ENCODE peak calls at places on chromosomes 7 and 10, in ten cellular contexts. S is A549; X is A673; H is cardiac muscle cell; Q is HCT116; B is stomach; L is SK-N-SH; N is CD8-positive, alpha-beta T cell; E is astrocyte of the spinal cord; G is AG09309. C is an unnamed sample.

GRCh38 chr7:49670991-49671390 is 102.4 kb upstream of the VWC2 start:
- DNase-seq in N (no peak), H (no peak), Q (no peak), E (no peak), S (peak), L (no peak), B (no peak), G (no peak), X (no peak), C (no peak)

GRCh38 chr7:99407849-99408346 is 499 bp downstream of the PDAP1 start:
- DNase-seq in E (peak), N (peak), L (peak), H (peak), Q (no peak), B (peak), S (peak), X (peak), G (peak), C (peak)

GRCh38 chr7:51251292-51251691 is 65.3 kb downstream of the COBL start:
- DNase-seq in B (no peak), Q (no peak), E (no peak), X (no peak), S (no peak), G (no peak), N (no peak), H (no peak), L (no peak), C (no peak)

GRCh38 chr7:80583901-80584300 is 54.5 kb upstream of the CD36 start:
- DNase-seq in H (no peak), S (no peak), B (no peak), E (no peak), G (no peak), X (no peak), L (no peak), Q (no peak), N (no peak), C (no peak)

GRCh38 chr7:81285142-81285871 is 366.5 kb upstream of the SEMA3C start:
- DNase-seq in B (no peak), Q (peak), G (peak), E (peak), S (no peak), N (no peak), X (no peak), L (no peak), H (no peak), C (no peak)

GRCh38 chr10:23918839-23919238 is 290.1 kb upstream of the KIAA1217 start:
- DNase-seq in B (no peak), S (no peak), H (no peak), Q (no peak), N (no peak), X (peak), G (no peak), E (no peak), L (no peak), C (no peak)

GRCh38 chr10:77452952-77453564 is 184.6 kb downstream of the KCNMA1 start:
- DNase-seq in X (no peak), Q (no peak), N (no peak), L (no peak), E (no peak), S (no peak), B (no peak), G (no peak), H (no peak), C (no peak)

GRCh38 chr10:130869179-130869841 is 442.2 kb downstream of the TCERG1L start:
- DNase-seq in Q (no peak), B (no peak), S (no peak), L (no peak), N (no peak), X (no peak), H (no peak), G (no peak), E (no peak), C (no peak)

GRCh38 chr10:110789604-110790428 is 81.9 kb upstream of the PDCD4 start:
- DNase-seq in X (no peak), H (no peak), B (no peak), G (no peak), Q (no peak), L (no peak), S (no peak), N (no peak), E (no peak), C (no peak)

GRCh38 chr10:117071293-117072050 is 66.5 kb upstream of the SHTN1 start:
- DNase-seq in G (no peak), L (no peak), B (no peak), E (no peak), X (peak), Q (no peak), H (no peak), S (no peak), N (no peak), C (no peak)

GRCh38 chr10:118307237-118307636 is 34.9 kb downstream of the FAM204A start:
- DNase-seq in G (no peak), H (no peak), X (no peak), Q (no peak), S (no peak), B (no peak), N (no peak), L (no peak), E (no peak), C (no peak)

GRCh38 chr10:119503821-119504220 is 38.7 kb downstream of the RGS10 start:
- DNase-seq in E (no peak), H (no peak), N (no peak), X (no peak), Q (no peak), G (no peak), B (no peak), L (no peak), S (no peak), C (no peak)

GRCh38 chr10:54009672-54010071 is 791.4 kb downstream of the PCDH15 start:
- DNase-seq in S (no peak), N (no peak), G (no peak), E (no peak), X (no peak), H (no peak), L (no peak), Q (no peak), B (no peak), C (no peak)

GRCh38 chr10:82037076-82037475 is 162.1 kb downstream of the NRG3 start:
- DNase-seq in E (no peak), B (no peak), H (no peak), G (no peak), Q (no peak), X (no peak), S (no peak), L (peak), N (no peak), C (no peak)

GRCh38 chr10:11930342-11930978 is 107.3 kb downstream of the PROSER2 start:
- DNase-seq in G (no peak), N (no peak), E (no peak), L (no peak), H (no peak), S (no peak), B (no peak), X (no peak), Q (no peak), C (no peak)

GRCh38 chr10:133058267-133059092 is 29.2 kb upstream of the ADGRA1 start:
- DNase-seq in E (no peak), X (peak), G (no peak), B (no peak), L (no peak), N (no peak), H (no peak), S (no peak), Q (no peak), C (no peak)

GRCh38 chr10:32413513-32413912 is 32.4 kb upstream of the CCDC7 start:
- DNase-seq in H (no peak), L (no peak), G (peak), S (peak), Q (peak), B (no peak), N (no peak), X (no peak), E (peak), C (peak)

GRCh38 chr10:49509904-49510303 is 29.0 kb downstream of the ERCC6 start:
- DNase-seq in H (no peak), X (no peak), E (no peak), L (no peak), S (no peak), Q (no peak), B (no peak), G (no peak), N (no peak), C (no peak)

GRCh38 chr7:16648551-16648950 is 2.6 kb downstream of the BZW2 start:
- DNase-seq in G (no peak), H (no peak), B (no peak), X (no peak), Q (no peak), E (no peak), L (no peak), S (no peak), N (no peak), C (peak)

GRCh38 chr7:152521420-152522337 is 85.9 kb upstream of the KMT2C start:
- DNase-seq in B (peak), L (no peak), E (no peak), G (no peak), H (no peak), N (no peak), Q (no peak), X (no peak), S (no peak), C (no peak)

GRCh38 chr10:119243967-119244366 is 36.6 kb downstream of the GRK5 start:
- DNase-seq in H (no peak), B (no peak), N (no peak), Q (no peak), G (no peak), E (no peak), L (no peak), S (no peak), X (no peak), C (no peak)

GRCh38 chr7:3922175-3922635 is 621.2 kb downstream of the SDK1 start:
- DNase-seq in G (peak), L (peak), B (no peak), S (peak), N (no peak), Q (peak), X (peak), H (peak), E (peak), C (peak)

GRCh38 chr10:23702977-23703414 is 264.1 kb downstream of the OTUD1 start:
- DNase-seq in X (peak), S (peak), H (peak), N (peak), B (peak), G (peak), E (peak), Q (peak), L (peak), C (peak)

GRCh38 chr7:138008588-138009349 is 6.9 kb upstream of the CREB3L2 start:
- DNase-seq in B (no peak), X (peak), S (peak), G (no peak), E (peak), N (peak), H (peak), Q (peak), L (peak), C (peak)

GRCh38 chr7:25117226-25118047 is 7.6 kb downstream of the CYCS start:
- DNase-seq in H (no peak), N (no peak), S (no peak), L (no peak), X (no peak), Q (no peak), B (no peak), G (no peak), E (no peak), C (no peak)

GRCh38 chr7:45677311-45677900 is 103.2 kb downstream of the ADCY1 start:
- DNase-seq in L (no peak), G (no peak), S (no peak), N (peak), H (no peak), X (no peak), Q (no peak), B (peak), E (no peak), C (no peak)

GRCh38 chr7:50267525-50268041 is 36.9 kb upstream of the IKZF1 start:
- DNase-seq in N (no peak), E (no peak), L (no peak), S (no peak), G (no peak), H (no peak), X (no peak), Q (no peak), B (no peak), C (no peak)

GRCh38 chr10:96512524-96512991 is 1.2 kb downstream of the TLL2 start:
- DNase-seq in E (peak), H (peak), Q (no peak), X (peak), N (no peak), L (peak), G (no peak), B (no peak), S (no peak), C (peak)

GRCh38 chr7:55504093-55504859 is 68.0 kb downstream of the VOPP1 start:
- DNase-seq in H (peak), E (no peak), S (no peak), X (no peak), G (no peak), Q (no peak), L (no peak), N (no peak), B (peak), C (peak)

GRCh38 chr7:155979566-155979965 is 167.3 kb upstream of the SHH start:
- DNase-seq in H (no peak), N (no peak), B (peak), G (no peak), S (no peak), L (no peak), Q (no peak), X (no peak), E (no peak), C (no peak)

GRCh38 chr10:89814278-89814677 is 112.9 kb downstream of the KIF20B start:
- DNase-seq in S (no peak), L (no peak), X (no peak), H (no peak), B (no peak), Q (no peak), G (no peak), E (no peak), N (no peak), C (no peak)

GRCh38 chr7:5479133-5479745 is 55.6 kb upstream of the TNRC18 start:
- DNase-seq in L (peak), N (no peak), E (peak), Q (no peak), H (no peak), G (no peak), S (no peak), X (no peak), B (no peak), C (no peak)

GRCh38 chr7:5481241-5482019 is 57.8 kb upstream of the TNRC18 start:
- DNase-seq in L (no peak), X (no peak), H (no peak), N (no peak), Q (no peak), E (no peak), B (no peak), G (no peak), S (no peak), C (no peak)

GRCh38 chr7:5479941-5480517 is 56.4 kb upstream of the TNRC18 start:
- DNase-seq in N (no peak), B (no peak), E (no peak), S (no peak), Q (no peak), H (no peak), L (no peak), G (no peak), X (no peak), C (no peak)

GRCh38 chr7:5484921-5485320 is 61.3 kb upstream of the TNRC18 start:
- DNase-seq in B (no peak), H (no peak), Q (no peak), E (no peak), L (peak), S (no peak), X (no peak), N (no peak), G (no peak), C (no peak)

DNA sequence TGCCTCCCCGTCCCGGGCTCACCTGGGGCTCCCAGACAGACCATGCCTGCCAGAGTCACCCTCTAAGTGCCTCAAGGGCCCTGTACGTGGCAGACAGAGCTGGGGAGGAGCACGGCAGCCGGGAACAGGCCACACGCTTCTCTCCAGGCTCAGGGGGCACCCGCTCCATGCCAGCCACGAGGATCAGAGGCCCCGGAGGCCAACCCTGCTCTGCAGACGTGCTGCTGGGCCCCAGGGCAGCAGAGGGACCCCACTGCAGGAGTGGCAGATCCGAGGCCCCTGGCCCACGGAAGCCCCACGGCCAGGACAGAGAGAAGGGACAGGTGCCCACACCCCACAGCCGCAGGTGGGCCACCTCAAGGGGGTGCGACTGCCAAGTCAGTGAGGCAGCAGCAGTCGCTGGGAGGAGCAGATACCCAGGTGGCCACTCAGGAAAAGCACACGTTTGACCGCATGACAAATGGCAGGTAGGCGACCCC is 58.4 kb upstream of the TNRC18 start:
- DNase-seq in Q (no peak), S (no peak), G (no peak), N (no peak), E (no peak), X (no peak), L (no peak), H (no peak), B (no peak), C (no peak)
- TF ChIP-seq CTCF in Q (no peak), S (no peak), G (no peak), N (no peak), E (no peak), X (no peak), L (no peak), H (no peak), B (no peak), C (no peak)

GRCh38 chr10:5737352-5737751 is 52.7 kb downstream of the TASOR2 start:
- DNase-seq in L (no peak), S (no peak), Q (no peak), X (peak), B (no peak), G (no peak), N (no peak), H (no peak), E (no peak), C (no peak)
- TF ChIP-seq CTCF in L (no peak), S (no peak), Q (no peak), X (peak), B (no peak), G (no peak), N (no peak), H (no peak), E (peak), C (no peak)

GRCh38 chr7:66522518-66522917 is 106.2 kb upstream of the KCTD7 start:
- DNase-seq in L (peak), B (no peak), N (no peak), Q (no peak), G (no peak), X (peak), H (no peak), E (no peak), S (no peak), C (peak)
- TF ChIP-seq CTCF in L (peak), B (no peak), N (no peak), Q (peak), G (peak), X (peak), H (peak), E (peak), S (peak), C (no peak)

GRCh38 chr10:25280076-25280475 is 105.3 kb downstream of the GPR158 start:
- DNase-seq in S (no peak), L (no peak), E (no peak), B (no peak), G (no peak), Q (no peak), X (no peak), N (no peak), H (no peak), C (no peak)

GRCh38 chr10:25288181-25288580 is 113.4 kb downstream of the GPR158 start:
- DNase-seq in H (no peak), G (no peak), X (no peak), E (peak), N (no peak), Q (no peak), L (no peak), B (no peak), S (no peak), C (no peak)

GRCh38 chr10:25285809-25286208 is 111.0 kb downstream of the GPR158 start:
- DNase-seq in B (no peak), G (no peak), L (no peak), S (no peak), X (no peak), E (no peak), Q (no peak), H (no peak), N (no peak), C (no peak)
- TF ChIP-seq CTCF in B (no peak), G (no peak), L (no peak), S (no peak), X (no peak), E (no peak), Q (no peak), H (no peak), N (no peak), C (no peak)

GRCh38 chr7:119936876-119937275 is 336.1 kb upstream of the KCND2 start:
- DNase-seq in S (no peak), Q (no peak), G (no peak), E (no peak), H (no peak), X (no peak), B (no peak), L (no peak), N (no peak), C (no peak)
- TF ChIP-seq CTCF in S (no peak), Q (no peak), G (no peak), E (no peak), H (no peak), X (no peak), B (no peak), L (no peak), N (no peak), C (no peak)

GRCh38 chr7:87507446-87507845 is 32.0 kb upstream of the ABCB4 start:
- DNase-seq in H (peak), Q (no peak), E (no peak), L (no peak), N (no peak), B (no peak), X (peak), S (peak), G (no peak), C (no peak)
- TF ChIP-seq CTCF in H (peak), Q (peak), E (peak), L (peak), N (no peak), B (no peak), X (no peak), S (peak), G (peak), C (no peak)

C was measured in Calu3.